ENCODE peak calls at places on chromosomes 5 and 9, in five cellular contexts. T is uterus, J is NB4, P is foreskin fibroblast, U is upper lobe of left lung. Z is an unnamed sample.

GRCh38 chr5:132725745-132726144 is 11.6 kb downstream of the KIF3A start:
- DNase-seq in P (no peak), U (no peak), T (no peak), J (no peak), Z (no peak)

GRCh38 chr9:87515086-87515485 is 17.4 kb downstream of the DAPK1 start:
- DNase-seq in T (no peak), P (no peak), U (no peak), J (no peak), Z (no peak)

GRCh38 chr5:1037123-1037670 is 28.6 kb downstream of the NKD2 start:
- DNase-seq in P (no peak), U (no peak), J (no peak), T (no peak), Z (no peak)

GRCh38 chr9:100011062-100011681 is 87.6 kb downstream of the ERP44 start:
- DNase-seq in T (no peak), J (peak; percentile 73), U (no peak), P (peak; percentile 74), Z (peak; percentile 8)

GRCh38 chr5:115465416-115465815 is 79.2 kb downstream of the FEM1C start:
- DNase-seq in U (no peak), P (peak; percentile 59), T (no peak), J (no peak), Z (no peak)

GRCh38 chr5:176401281-176402205 is 13.0 kb downstream of the HIGD2A start:
- DNase-seq in J (no peak), U (no peak), P (no peak), T (no peak), Z (no peak)

GRCh38 chr9:5499889-5500398 is 10.4 kb upstream of the PDCD1LG2 start:
- DNase-seq in U (peak; percentile 45), T (peak; percentile 45), J (no peak), P (peak; percentile 80), Z (no peak)

GRCh38 chr9:4038182-4038723 is 261.6 kb downstream of the GLIS3 start:
- DNase-seq in P (peak; percentile 10), T (no peak), U (no peak), J (no peak), Z (peak; percentile 34)

GRCh38 chr9:111799506-111799905 is 4.8 kb upstream of the SHOC1 start:
- DNase-seq in U (no peak), P (no peak), T (no peak), J (no peak), Z (no peak)

GRCh38 chr5:140324041-140324833 is 21.3 kb upstream of the PFDN1 start:
- DNase-seq in U (no peak), J (peak; percentile 58), P (peak; percentile 47), T (no peak), Z (no peak)

GRCh38 chr5:142684508-142685031 is 1.3 kb downstream of the FGF1 start:
- DNase-seq in U (no peak), T (no peak), P (no peak), J (no peak), Z (no peak)
- H3K4me3 ChIP-seq in U (no peak overlapping the region), T (no peak overlapping the region), P (no peak overlapping the region), J (no peak overlapping the region), Z (no peak overlapping the region)

DNA sequence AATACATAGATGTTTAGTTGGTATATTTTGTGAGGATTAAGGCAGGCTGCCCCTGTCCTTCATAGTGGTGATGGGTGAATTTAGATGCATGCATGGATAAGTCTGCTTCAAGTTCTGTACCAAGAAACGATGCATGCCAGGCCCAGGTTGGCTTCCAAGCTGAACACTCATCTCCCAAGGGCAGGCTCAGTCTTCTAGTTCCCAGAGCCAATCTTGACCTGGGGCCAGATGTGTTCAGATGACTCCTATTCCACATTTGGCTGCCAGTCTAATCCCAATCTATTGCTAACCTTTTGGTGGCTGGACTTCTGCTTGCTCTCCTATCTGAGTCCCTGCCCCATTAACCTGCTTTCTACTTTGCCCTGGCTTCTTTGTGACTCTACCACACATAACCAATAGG is 18.5 kb upstream of the SNAPC3 start:
- DNase-seq in J (no peak), T (no peak), U (no peak), P (peak; percentile 35), Z (no peak)
- TF ChIP-seq CTCF in J (no peak), T (no peak), U (no peak), P (no peak), Z (no peak)

DNA sequence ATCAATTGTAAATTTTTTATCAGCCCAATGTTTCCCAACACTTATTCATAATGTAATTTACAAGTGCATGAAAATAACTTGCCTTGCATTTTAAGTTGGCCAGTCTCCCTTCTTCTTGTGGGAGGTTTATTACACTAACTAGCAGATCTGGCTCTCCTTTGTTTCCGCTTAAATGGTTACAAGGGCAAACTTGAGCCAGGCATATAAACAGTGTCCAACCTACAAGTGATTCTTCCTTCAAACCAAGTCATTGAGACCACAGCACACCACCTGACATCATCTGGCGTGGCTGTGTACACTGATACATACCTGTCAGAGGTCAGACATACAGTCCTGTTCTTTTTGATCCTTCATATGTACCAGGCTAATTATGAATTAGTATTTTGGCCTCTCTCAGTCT is 80.1 kb downstream of the ALDH1A1 start:
- DNase-seq in U (no peak), J (no peak), P (no peak), T (no peak), Z (no peak)
- H3K4me3 ChIP-seq in U (no peak overlapping the region), J (no peak overlapping the region), P (no peak overlapping the region), T (no peak overlapping the region), Z (no peak overlapping the region)

DNA sequence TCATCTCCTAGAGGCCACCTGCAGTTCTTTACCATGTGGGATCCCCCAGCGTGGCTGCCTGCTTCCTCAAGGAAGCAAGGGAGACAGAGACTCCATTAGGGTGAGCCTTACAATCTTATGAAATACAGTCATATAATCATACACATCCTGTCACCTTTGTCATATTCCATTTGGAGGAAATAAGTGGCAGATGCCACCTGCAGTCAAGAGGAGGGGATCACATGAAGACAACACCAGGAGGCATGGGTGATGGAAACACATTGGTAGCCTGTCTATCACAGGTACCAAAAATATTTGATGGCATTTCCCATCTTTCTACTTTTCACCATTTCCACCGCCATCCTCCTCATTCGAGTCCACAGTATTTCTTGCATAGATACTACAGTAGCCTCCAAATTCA is 15.3 kb upstream of the ERAP1 start:
- DNase-seq in J (no peak), P (no peak), T (no peak), U (no peak), Z (no peak)
- TF ChIP-seq CTCF in J (no peak), P (no peak), T (no peak), U (no peak), Z (no peak)

GRCh38 chr5:87243161-87243877 is 24.4 kb upstream of the RASA1 start:
- DNase-seq in U (no peak), P (peak; percentile 81), J (peak; percentile 79), T (no peak), Z (peak; percentile 47)
- H3K4me3 ChIP-seq in U (no peak overlapping the region), P (no peak overlapping the region), J (no peak overlapping the region), T (no peak overlapping the region), Z (no peak overlapping the region)

DNA sequence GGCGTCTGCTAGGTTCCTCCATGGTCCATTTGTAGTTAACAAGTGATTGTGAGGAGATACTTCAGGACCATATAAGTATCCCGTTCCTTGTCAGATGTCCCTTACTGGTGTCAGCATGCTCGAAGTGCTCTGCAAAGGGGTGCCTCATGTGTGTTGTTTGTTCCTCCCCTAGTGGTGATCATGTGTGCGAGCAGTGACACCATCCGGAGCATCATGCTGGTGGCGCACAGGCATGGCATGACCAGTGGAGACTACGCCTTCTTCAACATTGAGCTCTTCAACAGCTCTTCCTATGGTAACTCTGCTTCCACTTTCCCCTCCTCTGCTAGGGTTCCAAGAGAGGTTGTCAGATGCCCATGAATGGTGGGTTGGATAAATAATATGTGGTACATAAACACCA is 13.4 kb downstream of the NPR3 start:
- DNase-seq in U (no peak), T (no peak), P (no peak), J (no peak), Z (no peak)
- TF ChIP-seq CTCF in U (no peak), T (no peak), P (no peak), J (no peak), Z (no peak)

DNA sequence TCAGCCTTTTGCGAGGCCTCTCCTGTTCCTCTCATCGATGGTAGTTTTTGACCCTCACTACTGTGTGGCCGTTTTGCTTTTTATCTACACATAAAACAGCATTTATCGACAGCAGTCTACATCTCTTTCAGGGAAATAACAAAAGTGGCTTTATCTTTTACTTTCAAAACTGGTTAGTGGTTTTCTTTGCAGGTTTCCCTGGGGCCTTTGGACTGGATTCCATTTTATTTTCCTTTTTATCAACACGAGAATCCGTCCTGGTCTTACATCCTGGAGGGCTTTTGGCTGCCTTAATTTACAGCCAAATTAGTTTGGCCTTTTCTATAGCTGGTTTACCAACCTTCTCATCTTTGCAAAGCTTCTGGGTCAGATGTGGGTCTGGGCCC is 775 bp upstream of the PKD2L2 start:
- DNase-seq in U (no peak), J (peak; percentile 6), P (no peak), T (no peak), Z (no peak)
- H3K4me3 ChIP-seq in U (peak overlapping the region; percentile 51), J (peak overlapping the region; percentile 82), P (peak overlapping the region; percentile 68), T (peak overlapping the region; percentile 27), Z (no peak overlapping the region)